ENCODE peak calls at places on chromosome 1, in nine cellular contexts. D is tibial artery, J is BJ, B is NB4, K is fibroblast of mammary gland, W is OCI-LY7, Q is heart right ventricle, H is cardiac fibroblast, V is brain microvascular endothelial cell. L is an unnamed sample.

GRCh38 chr1:7583291-7584096 is 187.6 kb upstream of the VAMP3 start:
- DNase-seq in Q (no peak), K (no peak), W (no peak), J (no peak), V (no peak), D (peak), B (no peak), H (no peak), L (peak)

GRCh38 chr1:188782220-188782841 is 1695.3 kb downstream of the BRINP3 start:
- DNase-seq in Q (no peak), D (no peak), V (peak), H (peak), B (peak), K (peak), W (peak), J (no peak), L (no peak)

GRCh38 chr1:14318830-14319229 is 279.7 kb upstream of the KAZN start:
- DNase-seq in J (no peak), H (no peak), D (no peak), V (no peak), K (no peak), W (no peak), B (no peak), Q (no peak), L (no peak)

GRCh38 chr1:237877628-237878027 is 13.1 kb downstream of the ZP4 start:
- DNase-seq in K (no peak), B (no peak), J (no peak), Q (no peak), V (no peak), D (no peak), W (no peak), H (no peak), L (no peak)

GRCh38 chr1:244052728-244053312 is 1.7 kb downstream of the ZBTB18 start:
- DNase-seq in K (no peak), Q (no peak), D (no peak), H (no peak), V (no peak), J (no peak), W (no peak), B (no peak), L (no peak)

GRCh38 chr1:150995896-150996295 is 10.8 kb downstream of the MINDY1 start:
- DNase-seq in J (no peak), V (no peak), W (no peak), Q (no peak), H (peak), B (no peak), K (peak), D (no peak), L (no peak)

GRCh38 chr1:212655668-212656440 is 43.8 kb downstream of the BATF3 start:
- DNase-seq in H (no peak), D (no peak), W (no peak), B (no peak), Q (no peak), J (peak), K (peak), V (no peak), L (no peak)

GRCh38 chr1:235651170-235651806 is 1.7 kb upstream of the GNG4 start:
- DNase-seq in H (no peak), V (no peak), D (no peak), K (no peak), B (no peak), J (no peak), Q (no peak), W (no peak), L (no peak)

GRCh38 chr1:67850611-67851075 is 17.4 kb upstream of the GNG12 start:
- DNase-seq in K (peak), W (no peak), D (peak), H (peak), B (no peak), Q (peak), V (peak), J (no peak), L (no peak)

GRCh38 chr1:73401666-73402065 is 796.3 kb downstream of the LRRIQ3 start:
- DNase-seq in J (no peak), Q (no peak), H (no peak), B (peak), D (no peak), V (no peak), K (no peak), W (no peak), L (no peak)

GRCh38 chr1:180542530-180543171 is 16.1 kb upstream of the OVAAL start:
- DNase-seq in V (peak), D (no peak), H (peak), W (no peak), Q (no peak), K (peak), B (no peak), J (no peak), L (no peak)

GRCh38 chr1:229671310-229671709 is 45.3 kb downstream of the URB2 start:
- DNase-seq in K (no peak), W (no peak), J (no peak), Q (no peak), H (no peak), B (no peak), D (no peak), V (no peak), L (no peak)

GRCh38 chr1:209790286-209791193 is 6.2 kb upstream of the C1orf74 start:
- DNase-seq in D (no peak), W (no peak), H (no peak), V (no peak), Q (no peak), J (no peak), K (no peak), B (no peak), L (no peak)

GRCh38 chr1:161266096-161266679 is 7.6 kb downstream of the PCP4L1 start:
- DNase-seq in D (no peak), B (no peak), Q (no peak), H (no peak), J (no peak), K (no peak), V (no peak), W (no peak), L (no peak)

GRCh38 chr1:10211805-10212405 is 1.5 kb downstream of the KIF1B start:
- DNase-seq in J (no peak), W (no peak), D (no peak), B (no peak), K (no peak), Q (no peak), V (peak), H (no peak), L (no peak)

GRCh38 chr1:12405325-12406217 is 175.7 kb downstream of the VPS13D start:
- DNase-seq in Q (no peak), J (no peak), W (no peak), V (peak), K (peak), B (peak), H (peak), D (peak), L (no peak)

GRCh38 chr1:95518310-95518709 is 284.3 kb downstream of the RWDD3 start:
- DNase-seq in K (no peak), D (no peak), J (no peak), B (no peak), Q (no peak), V (no peak), H (no peak), W (no peak), L (no peak)

GRCh38 chr1:94335950-94336349 is 82.2 kb upstream of the ABCD3 start:
- DNase-seq in J (peak), K (peak), B (peak), V (peak), H (peak), D (peak), Q (peak), W (peak), L (no peak)

GRCh38 chr1:168960114-168960513 is 146.4 kb upstream of the ATP1B1 start:
- DNase-seq in H (no peak), B (no peak), W (no peak), J (no peak), V (no peak), Q (no peak), D (no peak), K (no peak), L (no peak)

GRCh38 chr1:147643974-147644373 is 26.4 kb downstream of the ACP6 start:
- DNase-seq in W (no peak), V (no peak), Q (no peak), J (no peak), K (no peak), D (no peak), B (no peak), H (no peak), L (no peak)

GRCh38 chr1:80731241-80731894 is 1069.4 kb upstream of the ADGRL2 start:
- DNase-seq in B (no peak), K (no peak), Q (peak), J (no peak), V (no peak), H (peak), W (no peak), D (no peak), L (no peak)

GRCh38 chr1:191206808-191207207 is 729.1 kb upstream of the BRINP3 start:
- DNase-seq in H (peak), V (no peak), J (no peak), W (no peak), Q (no peak), D (no peak), B (no peak), K (no peak), L (no peak)

GRCh38 chr1:219352961-219353651 is 179.4 kb downstream of the LYPLAL1 start:
- DNase-seq in V (no peak), B (no peak), Q (no peak), H (no peak), K (no peak), W (no peak), J (no peak), D (no peak), L (no peak)

GRCh38 chr1:246971322-246971721 is 36.5 kb downstream of the ZNF695 start:
- DNase-seq in Q (peak), W (peak), K (peak), B (peak), D (peak), J (no peak), H (peak), V (peak), L (no peak)

GRCh38 chr1:10832703-10833102 is 36.3 kb upstream of the CASZ1 start:
- DNase-seq in B (no peak), K (no peak), Q (no peak), V (no peak), J (no peak), W (no peak), H (no peak), D (no peak), L (no peak)

GRCh38 chr1:154772611-154773515 is 97.2 kb downstream of the KCNN3 start:
- DNase-seq in J (no peak), B (no peak), K (no peak), Q (no peak), V (no peak), H (no peak), W (peak), D (no peak), L (no peak)

GRCh38 chr1:154773551-154773950 is 96.5 kb downstream of the KCNN3 start:
- DNase-seq in D (no peak), V (no peak), Q (no peak), K (no peak), W (no peak), B (no peak), H (no peak), J (no peak), L (no peak)

GRCh38 chr1:154776339-154776605 is 93.8 kb downstream of the KCNN3 start:
- DNase-seq in W (no peak), B (no peak), D (no peak), H (no peak), V (no peak), K (no peak), Q (no peak), J (no peak), L (no peak)

GRCh38 chr1:154775559-154776338 is 94.3 kb downstream of the KCNN3 start:
- DNase-seq in H (no peak), D (no peak), W (no peak), J (no peak), Q (no peak), B (no peak), V (no peak), K (no peak), L (no peak)

GRCh38 chr1:154774175-154774855 is 95.8 kb downstream of the KCNN3 start:
- DNase-seq in J (no peak), K (no peak), W (peak), D (no peak), V (no peak), H (no peak), B (no peak), Q (no peak), L (no peak)
- TF ChIP-seq CTCF in J (no peak), K (no peak), W (no peak), D (no peak), V (peak), H (no peak), B (no peak), Q (no peak), L (no peak)

GRCh38 chr1:25166847-25167246 is 65.5 kb downstream of the SYF2 start:
- DNase-seq in Q (no peak), H (no peak), D (no peak), B (no peak), J (no peak), K (no peak), W (no peak), V (no peak), L (no peak)

GRCh38 chr1:25167269-25168192 is 64.8 kb downstream of the SYF2 start:
- DNase-seq in D (no peak), W (no peak), V (no peak), H (no peak), B (no peak), K (no peak), J (no peak), Q (no peak), L (no peak)

GRCh38 chr1:25169168-25169567 is 63.1 kb downstream of the SYF2 start:
- DNase-seq in B (no peak), V (no peak), W (no peak), Q (no peak), J (no peak), K (no peak), H (no peak), D (no peak), L (no peak)

GRCh38 chr1:25169610-25170009 is 62.7 kb downstream of the SYF2 start:
- DNase-seq in V (no peak), K (no peak), B (no peak), D (no peak), Q (no peak), J (no peak), W (no peak), H (no peak), L (no peak)

GRCh38 chr1:25168193-25169071 is 63.9 kb downstream of the SYF2 start:
- DNase-seq in H (no peak), D (no peak), Q (no peak), B (no peak), K (no peak), V (no peak), J (no peak), W (no peak), L (no peak)
- TF ChIP-seq CTCF in H (no peak), D (no peak), Q (no peak), B (no peak), K (no peak), V (no peak), J (no peak), W (no peak), L (no peak)

GRCh38 chr1:1550591-1551432 is 10.4 kb upstream of the TMEM240 start:
- DNase-seq in B (no peak), D (no peak), H (peak), W (no peak), V (peak), J (no peak), Q (no peak), K (peak), L (no peak)
- TF ChIP-seq CTCF in B (peak), D (peak), H (peak), W (peak), V (peak), J (peak), Q (peak), K (peak), L (peak)

GRCh38 chr1:38089712-38090360 is 43.2 kb upstream of the POU3F1 start:
- DNase-seq in D (no peak), K (no peak), B (no peak), Q (no peak), J (no peak), V (no peak), H (no peak), W (no peak), L (peak)

GRCh38 chr1:38090796-38091195 is 44.2 kb upstream of the POU3F1 start:
- DNase-seq in Q (no peak), B (no peak), V (no peak), D (no peak), K (no peak), J (no peak), W (no peak), H (no peak), L (no peak)

GRCh38 chr1:38087676-38088075 is 41.1 kb upstream of the POU3F1 start:
- DNase-seq in Q (no peak), H (no peak), V (no peak), K (no peak), D (no peak), J (no peak), W (no peak), B (no peak), L (peak)

GRCh38 chr1:38085666-38086305 is 39.2 kb upstream of the POU3F1 start:
- DNase-seq in Q (no peak), K (no peak), H (no peak), D (no peak), J (no peak), B (no peak), W (no peak), V (no peak), L (peak)

GRCh38 chr1:38088366-38088765 is 41.8 kb upstream of the POU3F1 start:
- DNase-seq in B (peak), Q (no peak), H (no peak), K (no peak), W (no peak), D (no peak), V (no peak), J (no peak), L (peak)
- TF ChIP-seq CTCF in B (no peak), Q (no peak), H (no peak), K (no peak), W (peak), D (no peak), V (no peak), J (no peak), L (no peak)

GRCh38 chr1:153238536-153238935 is 21.0 kb upstream of the LORICRIN start:
- DNase-seq in Q (no peak), W (no peak), D (no peak), K (no peak), H (no peak), J (no peak), B (no peak), V (no peak), L (no peak)
- TF ChIP-seq CTCF in Q (no peak), W (no peak), D (no peak), K (no peak), H (no peak), J (no peak), B (no peak), V (no peak), L (no peak)

GRCh38 chr1:183281039-183281438 is 95.0 kb downstream of the LAMC2 start:
- DNase-seq in H (peak), B (peak), J (no peak), V (no peak), W (no peak), Q (no peak), K (peak), D (peak), L (no peak)
- TF ChIP-seq CTCF in H (no peak), B (peak), J (no peak), V (no peak), W (no peak), Q (no peak), K (no peak), D (no peak), L (no peak)

L was measured in chondrocyte.